ENCODE peak calls at places on chromosomes 16 and 17, in ten cellular contexts. K, L, H, W, V, T, A, F, U and Q are unnamed samples.

GRCh38 chr17:6636616-6637457 is 3.7 kb downstream of the KIAA0753 start:
- DNase-seq in K (peak; percentile 79), L (no peak), H (no peak), W (no peak), V (no peak), T (no peak), A (no peak), F (peak; percentile 14), U (no peak), Q (no peak)

GRCh38 chr16:66913081-66913480 is 5.6 kb downstream of the CDH16 start:
- DNase-seq in K (peak; percentile 9), L (no peak), H (no peak), W (no peak), V (no peak), T (no peak), A (no peak), F (no peak), U (no peak), Q (no peak)

GRCh38 chr17:78780852-78781338 is 1.2 kb downstream of the CYTH1 start:
- DNase-seq in K (no peak), L (no peak), H (no peak), W (no peak), V (no peak), T (no peak), A (peak; percentile 31), F (no peak), U (no peak), Q (no peak)

GRCh38 chr16:51636913-51637743 is 486.1 kb upstream of the SALL1 start:
- DNase-seq in K (no peak), L (no peak), H (peak; percentile 88), W (no peak), V (no peak), T (no peak), A (no peak), F (no peak), U (no peak), Q (no peak)

GRCh38 chr17:13002761-13003453 is 14.9 kb downstream of the ELAC2 start:
- DNase-seq in K (no peak), L (peak; percentile 85), H (peak; percentile 80), W (peak; percentile 74), V (peak; percentile 66), T (peak; percentile 84), A (peak; percentile 82), F (peak; percentile 58), U (peak; percentile 55), Q (no peak)

GRCh38 chr17:31674305-31674704 is 184.7 kb downstream of the COPRS start:
- DNase-seq in K (no peak), L (no peak), H (no peak), W (no peak), V (no peak), T (no peak), A (peak; percentile 65), F (no peak), U (no peak), Q (no peak)

GRCh38 chr16:66419527-66419926 is 7.6 kb upstream of the BEAN1 start:
- DNase-seq in K (no peak), L (no peak), H (no peak), W (no peak), V (no peak), T (no peak), A (no peak), F (no peak), U (no peak), Q (no peak)

GRCh38 chr17:39822051-39822450 is 42.1 kb downstream of the IKZF3 start:
- DNase-seq in K (no peak), L (no peak), H (no peak), W (no peak), V (no peak), T (no peak), A (no peak), F (no peak), U (no peak), Q (no peak)

GRCh38 chr17:81717049-81717765 is 5.1 kb downstream of the SLC25A10 start:
- DNase-seq in K (peak; percentile 76), L (no peak), H (no peak), W (no peak), V (no peak), T (no peak), A (no peak), F (no peak), U (no peak), Q (no peak)

GRCh38 chr17:44314524-44314868 is 6.1 kb downstream of the RUNDC3A start:
- DNase-seq in K (no peak), L (no peak), H (no peak), W (no peak), V (no peak), T (no peak), A (no peak), F (no peak), U (no peak), Q (no peak)

GRCh38 chr17:56096026-56096807 is 57.1 kb upstream of the ANKFN1 start:
- DNase-seq in K (no peak), L (no peak), H (no peak), W (no peak), V (no peak), T (no peak), A (no peak), F (no peak), U (no peak), Q (no peak)

GRCh38 chr17:6421700-6422604 is 13.0 kb downstream of the AIPL1 start:
- DNase-seq in K (peak; percentile 86), L (peak; percentile 79), H (peak; percentile 81), W (peak; percentile 84), V (peak; percentile 74), T (peak; percentile 77), A (peak; percentile 80), F (peak; percentile 76), U (peak; percentile 32), Q (no peak)

GRCh38 chr17:76753061-76753961 is 15.4 kb downstream of the MFSD11 start:
- DNase-seq in K (no peak), L (no peak), H (no peak), W (no peak), V (peak; percentile 26), T (no peak), A (no peak), F (no peak), U (no peak), Q (no peak)

GRCh38 chr17:81422776-81423697 is 27.8 kb downstream of the BAHCC1 start:
- DNase-seq in K (no peak), L (peak; percentile 86), H (peak; percentile 75), W (peak; percentile 96), V (peak; percentile 85), T (peak; percentile 74), A (peak; percentile 97), F (peak; percentile 96), U (peak; percentile 78), Q (no peak)

GRCh38 chr16:79372504-79373184 is 227.9 kb downstream of the MAF start:
- DNase-seq in K (no peak), L (no peak), H (no peak), W (peak; percentile 41), V (peak; percentile 42), T (no peak), A (peak; percentile 2), F (peak; percentile 30), U (no peak), Q (no peak)

GRCh38 chr17:74751210-74751529 is 2.7 kb downstream of the NHERF1 start:
- DNase-seq in K (no peak), L (no peak), H (no peak), W (no peak), V (no peak), T (no peak), A (no peak), F (no peak), U (no peak), Q (no peak)

GRCh38 chr17:1120596-1121441 is 59.0 kb downstream of the ABR start:
- DNase-seq in K (no peak), L (no peak), H (no peak), W (no peak), V (no peak), T (no peak), A (no peak), F (no peak), U (no peak), Q (no peak)

GRCh38 chr17:30173649-30174048 is 57.0 kb downstream of the NSRP1 start:
- DNase-seq in K (no peak), L (no peak), H (no peak), W (no peak), V (no peak), T (no peak), A (no peak), F (no peak), U (no peak), Q (peak; percentile 31)

GRCh38 chr17:28973414-28973813 is 22.1 kb upstream of the PHF12 start:
- DNase-seq in K (no peak), L (no peak), H (no peak), W (no peak), V (peak; percentile 37), T (no peak), A (peak; percentile 14), F (no peak), U (no peak), Q (no peak)
- TF ChIP-seq CTCF in K (no peak), L (no peak), H (no peak), W (no peak), V (no peak), T (no peak), A (no peak), F (no peak), U (peak; percentile 30), Q (no peak)

GRCh38 chr16:90077757-90078593 is 844 bp upstream of the PRDM7 start:
- DNase-seq in K (peak; percentile 69), L (no peak), H (peak; percentile 19), W (peak; percentile 55), V (peak; percentile 42), T (no peak), A (peak; percentile 42), F (peak; percentile 33), U (no peak), Q (no peak)
- H3K4me3 ChIP-seq in K (peak overlapping the region; percentile 39), L (peak overlapping the region; percentile 22), H (peak overlapping the region; percentile 27), W (peak overlapping the region; percentile 41), V (no peak overlapping the region), T (peak overlapping the region; percentile 34), A (peak overlapping the region; percentile 32), F (peak overlapping the region; percentile 33), U (peak overlapping the region; percentile 29), Q (peak overlapping the region; percentile 25)

DNA sequence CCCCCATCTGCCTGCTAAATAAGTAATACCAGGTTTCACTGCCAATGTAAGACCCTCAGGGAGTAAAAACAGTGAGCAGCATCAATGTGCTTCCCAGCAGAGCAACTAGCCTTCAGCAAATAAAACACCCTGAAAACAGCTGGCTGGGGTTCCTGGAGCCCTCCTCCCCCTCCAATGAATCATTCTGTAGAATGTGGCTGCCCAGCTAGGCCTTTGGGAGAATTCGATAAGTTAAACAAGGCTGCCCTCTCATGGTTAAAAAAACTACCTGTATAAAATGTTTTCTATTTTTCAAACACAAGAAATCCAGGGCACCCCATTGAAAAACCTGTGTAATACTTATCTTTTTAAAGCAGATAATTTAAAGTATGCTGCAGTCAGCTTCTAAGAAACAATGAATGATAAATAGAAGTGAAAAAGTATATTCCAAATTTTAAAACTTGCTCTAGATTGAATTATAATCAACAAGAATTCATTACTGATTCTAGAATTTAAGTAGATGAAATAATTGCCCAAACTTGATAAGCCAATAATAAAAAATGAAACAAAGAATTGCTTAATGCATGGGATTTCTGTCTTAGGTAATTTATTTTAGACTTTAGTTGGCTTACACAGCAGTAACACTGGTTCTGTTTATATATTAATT is 9.4 kb upstream of the TOM1L1 start:
- DNase-seq in K (no peak), L (no peak), H (peak; percentile 83), W (peak; percentile 57), V (no peak), T (no peak), A (peak; percentile 83), F (peak; percentile 57), U (peak; percentile 57), Q (no peak)
- TF ChIP-seq CTCF in K (no peak), L (no peak), H (peak; percentile 64), W (peak; percentile 85), V (no peak), T (no peak), A (peak; percentile 27), F (peak; percentile 54), U (peak; percentile 56), Q (peak; percentile 34)

GRCh38 chr17:63538693-63539595 is 11.3 kb upstream of the DCAF7 start:
- DNase-seq in K (no peak), L (no peak), H (no peak), W (no peak), V (no peak), T (no peak), A (no peak), F (no peak), U (no peak), Q (no peak)
- H3K4me3 ChIP-seq in K (no peak overlapping the region), L (no peak overlapping the region), H (no peak overlapping the region), W (no peak overlapping the region), V (no peak overlapping the region), T (no peak overlapping the region), A (no peak overlapping the region), F (no peak overlapping the region), U (no peak overlapping the region), Q (no peak overlapping the region)